ENCODE peak calls at places on chromosome X, in four cellular contexts. One of them, this sample, is unnamed.

GRCh38 chrX:27276751-27277150 is 186.4 kb downstream of the PPP4R3C start:
- DNase-seq in K562: no peak
- DNase-seq in WTC11: no peak
- DNase-seq in A549: no peak
- DNase-seq in this sample: no peak

GRCh38 chrX:151875270-151876026 is 37.2 kb upstream of the MAGEA4 start:
- DNase-seq in A549: no peak
- DNase-seq in WTC11: no peak
- DNase-seq in K562: no peak
- DNase-seq in this sample: no peak

GRCh38 chrX:124426273-124426672 is 79.9 kb downstream of the SH2D1A start:
- DNase-seq in WTC11: no peak
- DNase-seq in A549: no peak
- DNase-seq in K562: no peak
- DNase-seq in this sample: no peak

GRCh38 chrX:69027181-69028005 is 137.9 kb downstream of the PJA1 start:
- DNase-seq in K562: no peak
- DNase-seq in WTC11: no peak
- DNase-seq in A549: no peak
- DNase-seq in this sample: no peak

GRCh38 chrX:71184803-71185495 is 38.1 kb upstream of the GJB1 start:
- DNase-seq in WTC11: no peak
- DNase-seq in A549: no peak
- DNase-seq in K562: no peak
- DNase-seq in this sample: no peak

GRCh38 chrX:2516612-2517011 is 15.8 kb upstream of the DHRSX start:
- DNase-seq in A549: no peak
- DNase-seq in WTC11: no peak
- DNase-seq in K562: no peak
- DNase-seq in this sample: no peak

GRCh38 chrX:135345328-135345645 is 36.0 kb downstream of the ETDC start:
- DNase-seq in A549: peak
- DNase-seq in WTC11: no peak
- DNase-seq in K562: peak
- DNase-seq in this sample: no peak

GRCh38 chrX:153901753-153902140 is 2.7 kb upstream of the AVPR2 start:
- DNase-seq in WTC11: no peak
- DNase-seq in A549: no peak
- DNase-seq in K562: no peak
- DNase-seq in this sample: no peak

GRCh38 chrX:130109429-130110378 is 593 bp downstream of the ELF4 start:
- DNase-seq in K562: peak
- DNase-seq in WTC11: peak
- DNase-seq in A549: no peak
- DNase-seq in this sample: no peak

GRCh38 chrX:102833136-102833535 is 103.9 kb upstream of the RAB40AL start:
- DNase-seq in WTC11: no peak
- DNase-seq in A549: no peak
- DNase-seq in K562: no peak
- DNase-seq in this sample: no peak

GRCh38 chrX:10143071-10143983 is 13.4 kb upstream of the CLCN4 start:
- DNase-seq in K562: no peak
- DNase-seq in A549: no peak
- DNase-seq in WTC11: no peak
- DNase-seq in this sample: no peak
- TF ChIP-seq NR3C1 in K562: no peak
- TF ChIP-seq NR3C1 in A549: no peak
- TF ChIP-seq NR3C1 in WTC11: no peak
- TF ChIP-seq NR3C1 in this sample: no peak

GRCh38 chrX:147226801-147227200 is 412.3 kb upstream of the CXorf51A start:
- DNase-seq in A549: no peak
- DNase-seq in K562: no peak
- DNase-seq in WTC11: no peak
- DNase-seq in this sample: no peak
- TF ChIP-seq NR3C1 in A549: no peak
- TF ChIP-seq NR3C1 in K562: no peak
- TF ChIP-seq NR3C1 in WTC11: no peak
- TF ChIP-seq NR3C1 in this sample: no peak

GRCh38 chrX:44489515-44489914 is 53.1 kb downstream of the FUNDC1 start:
- DNase-seq in K562: no peak
- DNase-seq in A549: no peak
- DNase-seq in WTC11: no peak
- DNase-seq in this sample: no peak

GRCh38 chrX:44495091-44495490 is 47.6 kb downstream of the FUNDC1 start:
- DNase-seq in A549: no peak
- DNase-seq in WTC11: no peak
- DNase-seq in K562: no peak
- DNase-seq in this sample: no peak

DNA sequence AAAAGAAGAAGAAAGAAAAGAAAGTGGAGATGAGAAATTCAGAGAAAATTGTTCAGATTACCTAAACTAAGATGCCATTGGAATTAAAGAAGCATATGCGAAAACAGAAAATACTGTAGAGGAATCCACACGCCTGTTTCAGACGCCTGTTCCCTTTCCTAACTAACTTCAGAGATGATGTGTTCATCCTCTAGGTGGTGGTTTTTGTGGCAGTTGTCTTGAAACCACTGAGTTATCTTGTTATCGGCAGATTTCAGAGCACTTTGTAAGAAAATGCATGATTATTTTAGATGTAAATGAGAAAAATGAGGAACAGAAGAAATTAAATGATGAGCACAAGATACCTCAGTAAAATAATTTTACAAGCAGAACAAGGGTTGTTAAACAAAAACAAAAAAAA is 48.3 kb downstream of the FUNDC1 start:
- DNase-seq in A549: no peak
- DNase-seq in WTC11: no peak
- DNase-seq in K562: no peak
- DNase-seq in this sample: no peak
- TF ChIP-seq NR3C1 in A549: no peak
- TF ChIP-seq NR3C1 in WTC11: no peak
- TF ChIP-seq NR3C1 in K562: no peak
- TF ChIP-seq NR3C1 in this sample: no peak

GRCh38 chrX:133921764-133922389 is 63.5 kb downstream of the GPC3 start:
- DNase-seq in A549: peak
- DNase-seq in K562: peak
- DNase-seq in WTC11: peak
- DNase-seq in this sample: peak
- TF ChIP-seq NR3C1 in A549: no peak
- TF ChIP-seq NR3C1 in K562: no peak
- TF ChIP-seq NR3C1 in WTC11: no peak
- TF ChIP-seq NR3C1 in this sample: no peak

DNA sequence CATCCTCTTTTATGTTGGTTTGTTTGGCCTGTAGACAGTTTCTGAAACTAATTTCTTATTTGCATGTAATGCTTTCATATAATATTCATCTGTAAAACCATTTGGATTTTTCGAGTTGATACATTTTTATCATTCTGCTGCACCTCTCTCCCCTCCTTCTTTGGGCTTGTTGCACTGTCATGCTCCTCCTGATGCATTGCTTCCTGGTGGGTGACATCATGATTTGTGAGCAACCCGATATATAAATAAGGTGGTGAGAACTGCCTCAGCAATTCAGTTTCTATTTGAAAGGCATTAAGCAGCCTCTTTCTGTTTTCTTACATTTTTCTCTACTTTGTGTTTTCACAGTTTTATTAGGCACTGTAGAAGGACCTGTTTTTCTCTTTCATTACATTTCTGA is 515.7 kb downstream of the RPA4 start:
- DNase-seq in WTC11: no peak
- DNase-seq in A549: peak
- DNase-seq in K562: peak
- DNase-seq in this sample: no peak
- TF ChIP-seq NR3C1 in WTC11: no peak
- TF ChIP-seq NR3C1 in A549: no peak
- TF ChIP-seq NR3C1 in K562: no peak
- TF ChIP-seq NR3C1 in this sample: no peak

This sample was measured in HepG2.